ENCODE peak calls at places on chromosome 20, in nine cellular contexts. H is BE2C, M is breast epithelium, Y is prostate gland, A is testis, F is astrocyte, X is DND-41, G is IMR-90, J is upper lobe of right lung. E is an unnamed sample. For H3K27me3 and H3K4me1, the result is how much of the 10 kb centered on the place peaks cover.

GRCh38 chr20:44219791-44220190 is 9.2 kb upstream of the OSER1 start:
- DNase-seq in H (no peak), J (no peak), A (no peak), M (no peak), X (no peak), F (no peak), G (no peak), Y (no peak), E (no peak)

GRCh38 chr20:43102394-43102793 is 87.3 kb downstream of the PTPRT start:
- DNase-seq in A (no peak), X (peak), Y (no peak), M (no peak), G (no peak), J (no peak), F (no peak), H (no peak), E (no peak)

GRCh38 chr20:32737371-32738223 is 5.7 kb downstream of the COMMD7 start:
- DNase-seq in G (peak), H (no peak), A (no peak), Y (no peak), X (peak), J (no peak), F (peak), M (no peak), E (peak)

GRCh38 chr20:33558348-33559144 is 68.7 kb downstream of the CBFA2T2 start:
- DNase-seq in M (no peak), A (no peak), Y (no peak), X (no peak), H (no peak), G (no peak), F (no peak), J (no peak), E (no peak)

GRCh38 chr20:47748851-47749250 is 36.4 kb downstream of the SULF2 start:
- DNase-seq in F (peak), A (no peak), H (no peak), G (no peak), J (no peak), X (peak), M (no peak), Y (no peak), E (no peak)

GRCh38 chr20:61352381-61353260 is 100.6 kb downstream of the CDH4 start:
- DNase-seq in J (no peak), M (no peak), H (no peak), G (no peak), Y (no peak), F (no peak), A (no peak), X (no peak), E (no peak)

GRCh38 chr20:19583532-19584175 is 174.4 kb upstream of the RIN2 start:
- DNase-seq in F (no peak), Y (peak), M (peak), H (peak), X (peak), J (peak), G (peak), A (peak), E (peak)

GRCh38 chr20:9375221-9375681 is 139.1 kb upstream of the LAMP5 start:
- DNase-seq in J (no peak), G (peak), X (no peak), M (no peak), A (no peak), Y (no peak), F (peak), H (no peak), E (peak)

GRCh38 chr20:61407561-61407960 is 155.5 kb downstream of the CDH4 start:
- DNase-seq in Y (no peak), M (no peak), A (peak), G (no peak), H (no peak), X (no peak), F (peak), J (no peak), E (peak)

GRCh38 chr20:44861547-44862006 is 23.9 kb upstream of the YWHAB start:
- DNase-seq in A (peak), F (peak), G (peak), M (no peak), H (no peak), X (no peak), Y (no peak), J (no peak), E (peak)

GRCh38 chr20:43009497-43009896 is 180.2 kb downstream of the PTPRT start:
- DNase-seq in X (no peak), H (no peak), J (no peak), G (no peak), M (no peak), A (no peak), F (no peak), Y (no peak), E (no peak)

GRCh38 chr20:11852801-11853200 is 64.9 kb upstream of the BTBD3 start:
- DNase-seq in A (no peak), G (peak), M (no peak), J (no peak), Y (no peak), F (no peak), H (no peak), X (no peak), E (peak)

GRCh38 chr20:38616457-38616856 is 14.8 kb downstream of the ARHGAP40 start:
- DNase-seq in A (no peak), G (no peak), H (no peak), Y (no peak), X (no peak), F (no peak), M (no peak), J (no peak), E (no peak)
- H3K27me3 ChIP-seq in A (under half), G (under half), H (under half), Y (under half), X (under half), F (under half), M (under half), J (under half), E (under half)

GRCh38 chr20:64165866-64166600 is 1.8 kb downstream of the MYT1 start:
- DNase-seq in X (no peak), G (no peak), J (no peak), A (no peak), F (no peak), M (no peak), H (peak), Y (no peak), E (no peak)

GRCh38 chr20:64161595-64162238 is 2.5 kb upstream of the MYT1 start:
- DNase-seq in X (peak), G (peak), A (peak), H (no peak), M (no peak), Y (peak), J (no peak), F (peak), E (peak)

GRCh38 chr20:64164123-64164836 is at the start of gene MYT1:
- DNase-seq in J (no peak), X (no peak), G (no peak), Y (no peak), H (peak), M (no peak), F (no peak), A (no peak), E (no peak)

GRCh38 chr20:64162239-64162621 is 2.0 kb upstream of the MYT1 start:
- DNase-seq in A (no peak), J (no peak), F (no peak), Y (no peak), X (no peak), M (no peak), G (no peak), H (no peak), E (no peak)

DNA sequence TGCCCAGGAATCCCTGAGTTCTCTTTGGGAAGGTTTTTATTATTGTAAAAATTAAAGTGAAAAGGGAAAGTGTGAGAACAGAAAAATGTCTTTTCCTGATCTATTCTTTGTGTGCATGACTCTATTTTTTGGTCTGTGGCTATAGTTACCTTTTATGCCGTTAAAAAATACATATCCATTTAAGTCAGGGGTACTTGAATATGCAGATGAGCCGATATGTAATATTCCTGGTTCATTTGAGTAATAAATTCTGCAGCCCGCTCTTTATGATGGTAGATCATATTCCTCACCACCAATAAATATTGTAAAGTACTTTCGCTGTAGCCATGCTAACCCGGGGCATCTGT is 503 bp upstream of the MYT1 start:
- DNase-seq in H (no peak), X (no peak), F (no peak), A (no peak), G (no peak), J (no peak), Y (no peak), M (no peak), E (no peak)
- H3K4me1 ChIP-seq in H (under half), X (under half), F (under half), A (under half), G (under half), J (under half), Y (under half), M (under half), E (under half)

GRCh38 chr20:23058240-23058639 is 8.8 kb upstream of the THBD start:
- DNase-seq in J (no peak), F (no peak), A (no peak), Y (no peak), H (no peak), M (no peak), G (no peak), X (no peak), E (no peak)
- TF ChIP-seq CTCF in J (no peak), F (no peak), A (no peak), Y (no peak), H (no peak), M (no peak), G (peak), X (peak), E (peak)

GRCh38 chr20:40768105-40768504 is 79.1 kb upstream of the MAFB start:
- DNase-seq in X (no peak), J (no peak), A (no peak), F (no peak), G (no peak), M (no peak), H (no peak), Y (no peak), E (no peak)
- H3K27me3 ChIP-seq in X (under half), J (under half), A (under half), F (under half), G (under half), M (under half), H (under half), Y (under half), E (under half)

GRCh38 chr20:55584307-55584706 is 421.0 kb downstream of the CBLN4 start:
- DNase-seq in J (no peak), M (no peak), A (no peak), H (no peak), Y (no peak), F (no peak), G (no peak), X (no peak), E (no peak)
- H3K4me1 ChIP-seq in J (under half), M (under half), A (under half), H (under half), Y (under half), F (under half), G (under half), X (under half), E (under half)

GRCh38 chr20:34829191-34829590 is 3.7 kb upstream of the NCOA6 start:
- DNase-seq in Y (no peak), F (no peak), A (no peak), J (no peak), X (no peak), G (no peak), H (no peak), M (no peak), E (no peak)

GRCh38 chr20:34834459-34834893 is 9.0 kb upstream of the NCOA6 start:
- DNase-seq in A (no peak), F (no peak), J (no peak), G (peak), X (no peak), M (no peak), Y (no peak), H (no peak), E (peak)
- TF ChIP-seq CTCF in A (no peak), F (peak), J (peak), G (peak), X (peak), M (no peak), Y (no peak), H (peak), E (no peak)

DNA sequence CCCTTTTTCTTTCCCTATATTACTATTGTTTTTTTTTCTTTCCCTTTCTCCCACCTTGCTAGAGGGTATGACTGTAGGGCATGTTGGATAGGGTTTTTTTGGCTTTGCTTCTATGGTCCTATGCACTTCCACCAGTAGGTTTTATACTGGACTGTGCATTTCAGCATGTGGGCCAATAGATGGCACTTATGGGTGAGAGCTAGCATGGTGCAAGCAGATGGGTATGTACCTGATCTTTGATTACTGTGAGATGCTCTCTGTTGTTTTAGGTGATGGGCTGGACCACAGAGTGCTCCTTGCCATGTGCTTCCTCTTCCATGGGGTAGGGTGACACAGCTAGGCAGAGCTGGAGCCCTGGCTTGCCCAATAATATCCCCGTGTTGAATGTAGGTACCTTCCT is 128.5 kb upstream of the CHD6 start:
- DNase-seq in J (no peak), F (no peak), G (no peak), A (no peak), H (no peak), M (no peak), Y (no peak), X (no peak), E (no peak)
- H3K27me3 ChIP-seq in J (under half), F (under half), G (under half), A (under half), H (under half), M (under half), Y (under half), X (under half), E (under half)

DNA sequence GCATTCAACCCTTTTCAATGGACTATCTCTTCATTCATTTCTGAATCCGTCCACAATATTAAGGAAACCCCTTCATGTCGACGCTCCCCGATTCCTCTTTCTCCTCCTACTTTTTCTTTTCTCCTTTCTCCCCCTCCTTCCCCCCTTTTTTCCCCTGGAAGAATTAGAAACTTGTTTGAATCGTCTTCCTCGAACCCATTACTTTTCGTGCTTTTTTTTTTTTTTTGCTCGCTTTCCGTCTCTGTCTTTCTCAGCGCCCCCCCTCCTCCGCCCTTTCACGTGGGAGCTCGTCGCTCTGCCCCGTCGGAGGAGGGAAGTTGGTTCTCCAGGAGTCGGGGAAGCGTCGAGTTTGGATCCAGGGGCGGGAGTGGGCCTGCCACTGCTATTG is 2.3 kb upstream of the NKX2-2 start:
- DNase-seq in H (no peak), F (no peak), X (no peak), Y (no peak), J (no peak), G (no peak), M (no peak), A (no peak), E (no peak)
- H3K4me1 ChIP-seq in H (under half), F (under half), X (under half), Y (under half), J (under half), G (under half), M (under half), A (under half), E (under half)

GRCh38 chr20:62701161-62702007 is 7.3 kb upstream of the NTSR1 start:
- DNase-seq in A (no peak), M (no peak), F (no peak), H (no peak), G (no peak), Y (no peak), J (no peak), X (no peak), E (no peak)

GRCh38 chr20:62704341-62704948 is 4.2 kb upstream of the NTSR1 start:
- DNase-seq in X (no peak), F (peak), H (peak), Y (peak), M (peak), J (peak), G (peak), A (peak), E (peak)

GRCh38 chr20:62703853-62704228 is 4.8 kb upstream of the NTSR1 start:
- DNase-seq in G (no peak), X (no peak), M (no peak), A (no peak), H (no peak), F (no peak), Y (no peak), J (no peak), E (no peak)

GRCh38 chr20:62702008-62702290 is 6.7 kb upstream of the NTSR1 start:
- DNase-seq in J (no peak), Y (no peak), F (no peak), G (no peak), M (no peak), A (no peak), H (no peak), X (no peak), E (no peak)

DNA sequence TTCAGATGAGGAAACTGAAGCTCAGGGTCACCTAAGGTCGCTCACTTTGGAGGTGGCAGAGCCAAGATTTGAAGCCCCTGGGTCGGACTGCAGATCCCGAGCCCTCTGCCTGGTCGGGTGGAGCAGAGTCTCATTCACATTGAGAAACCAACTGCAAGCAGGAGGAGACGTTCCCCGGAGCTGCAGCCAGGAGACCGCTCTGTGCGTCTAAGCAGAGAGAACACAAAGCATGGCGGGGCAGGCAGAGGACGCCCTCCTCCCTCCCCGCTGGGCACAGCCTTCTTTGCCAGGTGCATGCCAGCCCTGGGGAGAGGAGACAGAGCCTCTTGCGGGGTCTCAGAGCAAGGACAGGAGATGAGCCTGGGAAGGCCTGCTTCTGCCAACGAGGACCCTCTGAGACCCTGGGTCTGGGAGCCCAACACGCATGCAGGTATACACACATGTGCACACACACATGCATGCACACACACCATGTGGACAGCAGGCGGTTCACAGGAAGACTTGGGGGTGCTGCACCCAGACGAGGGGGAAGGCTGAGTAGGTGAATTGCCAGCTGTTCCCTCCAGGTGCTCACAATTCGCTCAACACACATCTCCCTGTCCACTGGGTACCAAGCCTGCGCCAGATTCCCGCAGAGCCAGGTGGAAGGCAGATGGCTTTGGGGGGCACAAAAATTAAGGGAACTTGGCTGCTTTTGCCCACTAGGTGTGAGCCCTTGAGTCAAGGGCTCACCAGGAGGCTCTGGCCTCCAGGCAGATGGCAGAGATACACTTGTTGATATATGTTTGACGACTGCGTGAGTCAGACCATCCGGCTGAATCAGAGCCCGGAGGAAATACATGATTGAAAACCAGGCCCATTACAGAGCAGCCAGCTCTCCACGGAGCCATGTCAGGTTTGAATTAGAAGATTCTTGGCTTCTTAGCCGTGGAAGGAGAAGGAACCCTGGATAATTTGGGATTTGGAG is 5.5 kb upstream of the NTSR1 start:
- DNase-seq in Y (no peak), J (no peak), H (peak), F (peak), A (no peak), M (no peak), G (peak), X (no peak), E (peak)
- TF ChIP-seq CTCF in Y (no peak), J (peak), H (peak), F (peak), A (no peak), M (no peak), G (peak), X (no peak), E (peak)